ENCODE peak calls at places on chromosomes 13 and 19, in four cellular contexts. Y, W, R and C are unnamed samples. For H3K4me1, the result is how much of the 10 kb centered on the place peaks cover.

GRCh38 chr13:44866512-44866911 is 122.8 kb downstream of the NUFIP1 start:
- DNase-seq in Y (no peak), W (no peak), R (no peak), C (no peak)

GRCh38 chr13:58144616-58145015 is 513.1 kb downstream of the PCDH17 start:
- DNase-seq in Y (no peak), W (no peak), R (no peak), C (no peak)

GRCh38 chr19:50959731-50960500 is 7.1 kb upstream of the KLK5 start:
- DNase-seq in Y (no peak), W (no peak), R (no peak), C (no peak)

GRCh38 chr19:52066258-52066866 is 17.7 kb upstream of the ZNF432 start:
- DNase-seq in Y (no peak), W (no peak), R (no peak), C (no peak)

GRCh38 chr19:11191934-11192333 is 5.4 kb downstream of the KANK2 start:
- DNase-seq in Y (no peak), W (no peak), R (no peak), C (no peak)

GRCh38 chr19:3670258-3670795 is 29.9 kb downstream of the PIP5K1C start:
- DNase-seq in Y (no peak), W (peak), R (peak), C (no peak)

GRCh38 chr13:114151565-114152284 is 19.3 kb upstream of the RASA3 start:
- DNase-seq in Y (no peak), W (no peak), R (no peak), C (no peak)

GRCh38 chr13:110345701-110346100 is 38.6 kb downstream of the COL4A2 start:
- DNase-seq in Y (no peak), W (no peak), R (no peak), C (no peak)

GRCh38 chr13:76725211-76725610 is 161.0 kb downstream of the KCTD12 start:
- DNase-seq in Y (no peak), W (peak), R (no peak), C (no peak)

GRCh38 chr13:112688560-112689497 is 1.0 kb upstream of the ATP11A start:
- DNase-seq in Y (no peak), W (no peak), R (no peak), C (no peak)

GRCh38 chr13:18952225-18953016 is 229.2 kb downstream of the TUBA3C start:
- DNase-seq in Y (no peak), W (no peak), R (no peak), C (no peak)

GRCh38 chr19:917323-918151 is at the start of gene KISS1R:
- DNase-seq in Y (no peak), W (peak), R (peak), C (peak)

GRCh38 chr13:53743906-53744305 is 715.3 kb downstream of the OLFM4 start:
- DNase-seq in Y (no peak), W (no peak), R (no peak), C (no peak)

GRCh38 chr19:11405846-11406643 is 13.1 kb downstream of the RGL3 start:
- DNase-seq in Y (no peak), W (no peak), R (no peak), C (no peak)

GRCh38 chr19:4363571-4364304 is 20.4 kb downstream of the MPND start:
- DNase-seq in Y (no peak), W (no peak), R (no peak), C (no peak)

GRCh38 chr19:51713319-51714285 is 10.2 kb downstream of the HAS1 start:
- DNase-seq in Y (no peak), W (no peak), R (no peak), C (no peak)

GRCh38 chr13:45718063-45718462 is 15.9 kb downstream of the CBY2 start:
- DNase-seq in Y (no peak), W (peak), R (no peak), C (no peak)

GRCh38 chr19:4501005-4501591 is 17.2 kb downstream of the PLIN4 start:
- DNase-seq in Y (no peak), W (no peak), R (no peak), C (no peak)

GRCh38 chr13:45527699-45528462 is 63.1 kb downstream of the COG3 start:
- DNase-seq in Y (no peak), W (peak), R (peak), C (no peak)

GRCh38 chr19:55452381-55453325 is 8.8 kb downstream of the ISOC2 start:
- DNase-seq in Y (no peak), W (peak), R (no peak), C (peak)

DNA sequence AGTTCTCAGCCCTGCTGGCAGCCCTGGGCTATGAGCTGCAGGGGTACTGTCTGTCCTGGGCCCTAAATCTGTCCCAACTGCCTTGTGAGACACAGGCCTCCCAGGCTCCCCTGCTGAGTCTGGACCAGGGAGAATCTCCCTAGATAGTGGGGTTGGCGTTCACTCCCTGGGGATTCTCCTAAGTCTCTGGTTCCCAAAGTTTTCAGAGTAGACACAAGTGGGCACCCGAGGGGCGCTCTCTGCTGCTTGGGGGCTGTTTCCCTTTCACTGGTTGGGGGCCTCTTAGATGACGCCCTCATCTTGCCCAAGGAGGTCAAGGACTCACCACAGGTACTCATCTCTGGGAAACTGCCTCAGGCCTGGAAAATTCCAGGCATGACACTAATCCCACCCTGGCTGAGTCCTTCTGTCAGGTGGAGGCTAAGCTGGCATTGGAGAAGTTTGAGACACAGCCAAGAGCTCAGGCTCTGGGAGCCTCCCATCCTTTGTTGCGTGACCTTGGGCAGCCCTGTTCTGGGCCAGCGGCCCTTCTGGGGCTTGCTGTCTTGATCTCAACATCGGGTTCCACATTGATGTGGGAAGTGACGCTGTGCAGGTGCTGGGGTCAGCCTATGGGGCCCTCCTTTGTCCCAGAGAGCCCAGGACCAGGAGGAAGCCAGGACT is 3.9 kb downstream of the RPL18A start:
- DNase-seq in Y (no peak), W (no peak), R (no peak), C (no peak)
- H3K27ac ChIP-seq in Y (no peak), W (no peak), R (no peak), C (no peak)

GRCh38 chr19:37763488-37763887 is 15.9 kb downstream of the ZNF573 start:
- DNase-seq in Y (no peak), W (peak), R (no peak), C (no peak)
- H3K4me1 ChIP-seq in Y (under half), W (under half), R (under half), C (under half)

GRCh38 chr13:24356270-24356669 is 46.9 kb downstream of the C1QTNF9 start:
- DNase-seq in Y (no peak), W (no peak), R (no peak), C (no peak)
- H4K91ac ChIP-seq in Y (peak), W (no peak), R (no peak), C (no peak)

GRCh38 chr19:14105680-14106079 is 11.9 kb downstream of the PRKACA start:
- DNase-seq in Y (no peak), W (no peak), R (no peak), C (no peak)
- H3K27ac ChIP-seq in Y (no peak), W (no peak), R (no peak), C (no peak)

GRCh38 chr13:41897126-41897525 is 63.8 kb downstream of the VWA8 start:
- DNase-seq in Y (no peak), W (peak), R (no peak), C (no peak)
- H3K4me1 ChIP-seq in Y (under half), W (under half), R (under half), C (under half)

GRCh38 chr13:33634526-33635111 is 183.3 kb upstream of the RFC3 start:
- DNase-seq in Y (no peak), W (no peak), R (peak), C (no peak)
- H4K91ac ChIP-seq in Y (no peak), W (peak), R (peak), C (no peak)

GRCh38 chr13:63427170-63427569 is 2011.5 kb upstream of the PCDH20 start:
- DNase-seq in Y (no peak), W (no peak), R (no peak), C (no peak)
- H3K27ac ChIP-seq in Y (no peak), W (no peak), R (no peak), C (no peak)

GRCh38 chr13:106490177-106490576 is 45.3 kb downstream of the EFNB2 start:
- DNase-seq in Y (no peak), W (no peak), R (no peak), C (no peak)
- H3K4me1 ChIP-seq in Y (under half), W (under half), R (under half), C (under half)